ENCODE peak calls at places on chromosomes 5 and 9, in eight cellular contexts. C is osteoblast; R is left ventricle myocardium inferior; M is kidney epithelial cell; V is transverse colon; F is CD8-positive, alpha-beta T cell; Z is A549; N is heart right ventricle. B is an unnamed sample.

GRCh38 chr5:14191325-14191724 is 48.2 kb downstream of the TRIO start:
- DNase-seq in V (no peak), R (no peak), Z (no peak), F (no peak), N (no peak), C (no peak), M (no peak), B (no peak)

GRCh38 chr5:53194086-53194485 is 84.5 kb upstream of the MOCS2 start:
- DNase-seq in M (no peak), C (no peak), V (no peak), R (no peak), F (no peak), Z (no peak), N (no peak), B (no peak)

GRCh38 chr9:101605547-101605946 is 10.8 kb upstream of the PPP3R2 start:
- DNase-seq in R (no peak), N (no peak), V (no peak), Z (no peak), C (no peak), F (no peak), M (no peak), B (no peak)

GRCh38 chr9:22041792-22042191 is 32.7 kb upstream of the CDKN2B start:
- DNase-seq in Z (no peak), V (peak), C (no peak), F (no peak), N (no peak), R (no peak), M (no peak), B (no peak)

GRCh38 chr9:131869312-131869711 is 129.4 kb upstream of the RAPGEF1 start:
- DNase-seq in Z (no peak), V (no peak), N (no peak), C (no peak), R (no peak), M (no peak), F (no peak), B (no peak)

GRCh38 chr9:97940707-97941106 is 2.7 kb upstream of the HEMGN start:
- DNase-seq in F (no peak), V (no peak), R (no peak), M (no peak), C (no peak), N (no peak), Z (no peak), B (no peak)

GRCh38 chr5:172758077-172758835 is 12.7 kb downstream of the DUSP1 start:
- DNase-seq in V (no peak), F (no peak), N (no peak), R (no peak), C (peak), M (no peak), Z (peak), B (peak)

GRCh38 chr5:121006206-121006605 is 542.1 kb downstream of the PRR16 start:
- DNase-seq in N (no peak), R (no peak), V (no peak), M (no peak), C (no peak), Z (no peak), F (no peak), B (no peak)

GRCh38 chr5:155625897-155626543 is 612.5 kb downstream of the KIF4B start:
- DNase-seq in N (no peak), R (no peak), C (no peak), M (no peak), V (no peak), Z (no peak), F (no peak), B (no peak)

GRCh38 chr5:35309365-35310130 is 79.3 kb upstream of the PRLR start:
- DNase-seq in M (no peak), V (no peak), N (no peak), Z (no peak), C (no peak), F (no peak), R (no peak), B (no peak)

GRCh38 chr5:1540166-1540565 is 16.4 kb upstream of the LPCAT1 start:
- DNase-seq in V (no peak), N (no peak), F (peak), M (no peak), R (no peak), Z (no peak), C (no peak), B (no peak)

GRCh38 chr9:33750307-33750838 is 45.0 kb upstream of the PRSS3 start:
- DNase-seq in F (no peak), V (peak), R (no peak), C (peak), Z (peak), N (no peak), M (no peak), B (no peak)

GRCh38 chr5:174056064-174056842 is 10.7 kb downstream of the NSG2 start:
- DNase-seq in C (no peak), R (peak), Z (no peak), V (no peak), F (no peak), M (no peak), N (no peak), B (no peak)

GRCh38 chr5:43106290-43106638 is 14.4 kb upstream of the ZNF131 start:
- DNase-seq in M (no peak), N (no peak), Z (no peak), V (no peak), R (no peak), F (no peak), C (peak), B (no peak)

GRCh38 chr9:105690742-105691141 is 3.6 kb upstream of the TMEM38B start:
- DNase-seq in R (no peak), C (peak), F (no peak), Z (peak), V (no peak), N (no peak), M (no peak), B (no peak)

GRCh38 chr9:76687861-76688374 is 76.3 kb upstream of the PCA3 start:
- DNase-seq in Z (peak), N (no peak), F (no peak), V (no peak), M (peak), R (no peak), C (peak), B (peak)

GRCh38 chr9:137620581-137620980 is 1.8 kb downstream of the EHMT1 start:
- DNase-seq in Z (no peak), N (no peak), R (no peak), M (no peak), C (peak), V (no peak), F (no peak), B (no peak)

GRCh38 chr9:72843525-72844439 is 109.1 kb downstream of the ALDH1A1 start:
- DNase-seq in F (no peak), M (no peak), C (no peak), V (no peak), N (no peak), Z (peak), R (no peak), B (no peak)

GRCh38 chr9:101601904-101602765 is 7.4 kb upstream of the PPP3R2 start:
- DNase-seq in F (no peak), C (no peak), Z (peak), V (no peak), N (peak), R (no peak), M (peak), B (no peak)

GRCh38 chr9:84397151-84397728 is 56.7 kb upstream of the SLC28A3 start:
- DNase-seq in M (peak), N (peak), C (peak), Z (peak), V (peak), F (peak), R (peak), B (peak)

GRCh38 chr5:170848033-170848432 is 13.8 kb upstream of the RANBP17 start:
- DNase-seq in Z (no peak), C (no peak), R (no peak), M (no peak), V (no peak), F (no peak), N (no peak), B (no peak)

GRCh38 chr5:125043781-125044391 is 297.4 kb upstream of the ZNF608 start:
- DNase-seq in N (peak), R (peak), V (peak), F (no peak), C (no peak), M (peak), Z (peak), B (peak)

GRCh38 chr5:131262953-131263541 is 806 bp upstream of the CDC42SE2 start:
- DNase-seq in Z (no peak), N (no peak), C (no peak), M (no peak), V (no peak), R (no peak), F (no peak), B (no peak)

GRCh38 chr5:58545912-58546311 is 37.0 kb upstream of the RAB3C start:
- DNase-seq in N (no peak), R (no peak), Z (peak), V (no peak), M (no peak), F (no peak), C (no peak), B (no peak)

GRCh38 chr9:347667-348292 is 133.1 kb downstream of the DOCK8 start:
- DNase-seq in Z (peak), R (no peak), N (no peak), V (no peak), F (no peak), M (no peak), C (no peak), B (no peak)

GRCh38 chr5:122063836-122064235 is 14.2 kb downstream of the LOX start:
- DNase-seq in Z (no peak), C (no peak), V (no peak), N (no peak), F (no peak), M (no peak), R (no peak), B (no peak)

GRCh38 chr9:104604801-104605200 is 626 bp downstream of the OR13C2 start:
- DNase-seq in F (no peak), R (no peak), Z (no peak), C (no peak), N (no peak), M (no peak), V (no peak), B (no peak)

GRCh38 chr5:103428411-103428871 is 134.1 kb downstream of the NUDT12 start:
- DNase-seq in N (peak), V (no peak), F (no peak), Z (no peak), R (peak), M (no peak), C (peak), B (no peak)

GRCh38 chr5:17992296-17992695 is 358.0 kb downstream of the TAF11L14 start:
- DNase-seq in R (no peak), N (no peak), C (no peak), M (no peak), V (no peak), Z (no peak), F (no peak), B (no peak)

GRCh38 chr5:68347549-68347948 is 132.0 kb downstream of the PIK3R1 start:
- DNase-seq in N (no peak), V (no peak), Z (no peak), M (no peak), R (no peak), C (no peak), F (no peak), B (no peak)

DNA sequence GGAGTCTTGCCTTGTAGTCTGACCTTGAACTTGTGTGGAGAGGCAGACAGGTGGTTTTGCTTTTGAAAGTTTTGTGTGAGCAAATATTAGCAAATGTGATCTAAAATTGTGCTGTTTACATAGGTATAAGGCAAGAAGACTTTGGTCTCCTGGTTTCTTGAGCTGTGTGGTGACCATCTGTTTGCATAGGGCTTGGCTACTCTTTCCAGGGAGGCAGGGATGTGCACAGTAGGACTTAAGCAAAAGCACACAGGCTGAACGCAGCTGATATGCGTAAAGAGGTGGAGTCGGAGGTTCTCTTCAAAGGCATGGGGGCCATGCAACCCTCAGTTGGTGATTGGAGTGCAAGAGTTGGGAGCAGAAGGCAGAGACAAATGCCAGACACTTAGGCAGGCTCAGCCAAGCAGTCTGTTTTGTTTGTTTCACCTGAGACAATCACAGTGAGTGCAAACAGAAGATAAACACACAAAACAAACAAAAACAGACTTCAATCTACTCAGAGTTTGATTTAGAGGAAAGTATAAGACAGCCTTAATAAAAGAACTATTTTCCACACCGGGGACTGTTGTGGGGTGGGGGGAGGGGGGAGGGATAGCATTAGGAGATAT is 744.2 kb downstream of the MTRR start:
- DNase-seq in Z (no peak), R (no peak), V (no peak), F (no peak), M (no peak), N (no peak), C (no peak), B (no peak)
- H3K4me3 ChIP-seq in Z (no peak), R (no peak), V (no peak), F (no peak), M (no peak), N (no peak), C (no peak), B (no peak)

GRCh38 chr5:126338516-126339153 is 84.6 kb upstream of the GRAMD2B start:
- DNase-seq in Z (no peak), V (no peak), C (no peak), F (no peak), M (no peak), R (no peak), N (no peak), B (no peak)
- H3K4me3 ChIP-seq in Z (no peak), V (no peak), C (no peak), F (no peak), M (no peak), R (no peak), N (no peak), B (no peak)

GRCh38 chr9:16671591-16672137 is 198.8 kb downstream of the BNC2 start:
- DNase-seq in C (peak), R (no peak), F (no peak), M (peak), Z (no peak), V (no peak), N (no peak), B (peak)
- H3K4me3 ChIP-seq in C (no peak), R (no peak), F (no peak), M (no peak), Z (no peak), V (no peak), N (no peak), B (no peak)

DNA sequence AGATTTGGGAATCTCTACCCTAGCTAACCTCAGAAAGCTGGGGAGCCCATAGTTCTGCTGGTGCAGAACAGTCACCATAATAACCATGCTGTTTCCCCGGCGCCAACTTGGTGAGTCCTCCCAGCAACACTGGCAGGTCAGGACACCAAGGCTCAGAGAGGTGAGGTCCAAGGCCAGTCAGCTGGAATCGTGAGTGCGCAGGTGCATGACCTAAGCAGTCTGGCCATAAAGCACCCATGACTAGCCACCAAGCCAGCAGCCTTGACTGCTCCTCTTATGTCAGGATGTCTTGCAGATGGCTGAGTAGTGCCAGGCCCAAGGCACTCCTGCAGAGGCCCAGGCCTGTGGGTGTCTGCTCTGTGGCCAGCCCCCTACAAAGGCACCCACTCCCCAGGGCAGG is 2.6 kb downstream of the RNF44 start:
- DNase-seq in C (peak), F (peak), N (no peak), Z (peak), V (peak), M (no peak), R (no peak), B (no peak)
- H3K4me3 ChIP-seq in C (no peak), F (peak), N (peak), Z (peak), V (no peak), M (no peak), R (peak), B (no peak)

GRCh38 chr5:153352685-153353219 is 137.7 kb upstream of the GRIA1 start:
- DNase-seq in N (no peak), C (peak), M (no peak), V (no peak), F (no peak), Z (no peak), R (no peak), B (peak)
- H3K4me3 ChIP-seq in N (no peak), C (peak), M (no peak), V (no peak), F (peak), Z (no peak), R (peak), B (no peak)

GRCh38 chr9:93623736-93624135 is 47.4 kb downstream of the PHF2 start:
- DNase-seq in C (no peak), F (no peak), M (no peak), V (no peak), Z (no peak), R (no peak), N (no peak), B (no peak)

GRCh38 chr9:93625000-93625399 is 48.6 kb downstream of the PHF2 start:
- DNase-seq in F (no peak), M (no peak), V (no peak), R (no peak), Z (no peak), N (no peak), C (no peak), B (no peak)

GRCh38 chr9:93621922-93622321 is 45.5 kb downstream of the PHF2 start:
- DNase-seq in M (no peak), C (no peak), V (no peak), Z (no peak), N (no peak), F (no peak), R (no peak), B (no peak)

GRCh38 chr9:93622725-93623124 is 46.3 kb downstream of the PHF2 start:
- DNase-seq in F (no peak), R (no peak), Z (no peak), M (no peak), V (no peak), N (no peak), C (no peak), B (no peak)

GRCh38 chr9:93624431-93624834 is 48.0 kb downstream of the PHF2 start:
- DNase-seq in R (no peak), Z (no peak), C (no peak), V (no peak), M (no peak), F (no peak), N (no peak), B (no peak)
- H3K4me3 ChIP-seq in R (no peak), Z (no peak), C (no peak), V (no peak), M (no peak), F (no peak), N (no peak), B (no peak)

DNA sequence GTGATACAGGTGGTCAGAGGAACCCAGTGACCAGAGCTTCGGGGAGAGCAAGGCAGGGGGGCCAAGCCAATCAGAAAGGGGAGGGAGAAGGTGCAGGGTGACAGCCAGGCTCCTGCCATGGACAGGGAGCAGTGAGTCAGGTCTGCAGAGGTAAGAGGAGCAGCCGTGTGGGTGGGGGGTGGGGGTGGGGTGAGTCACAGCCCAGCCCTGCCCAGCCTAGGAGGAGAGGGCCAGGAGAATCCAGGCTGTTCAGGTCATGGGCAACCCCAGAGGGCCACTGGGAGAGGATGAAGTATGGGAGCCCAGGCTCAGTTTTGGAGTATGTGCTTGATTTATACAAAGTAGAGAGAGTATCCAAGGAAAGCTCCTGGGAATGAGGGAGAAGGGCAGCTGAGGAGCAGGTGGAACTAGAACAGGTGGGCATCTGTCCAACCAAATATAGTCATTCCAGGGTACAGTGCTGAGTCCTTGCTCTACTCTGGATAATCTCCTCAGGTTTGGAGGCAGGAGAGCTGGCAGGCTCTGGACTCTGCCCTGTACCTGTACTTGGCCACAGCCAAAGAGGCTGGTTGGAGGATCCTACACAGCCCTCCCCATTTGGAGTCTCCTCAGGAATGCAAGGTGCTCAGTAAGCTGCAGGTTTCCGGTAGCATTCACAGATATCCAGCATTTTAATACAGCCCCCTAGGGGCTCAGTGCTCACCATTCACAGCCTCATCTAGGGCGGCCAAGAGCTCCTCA is 1.6 kb downstream of the HBEGF start:
- DNase-seq in F (no peak), V (peak), C (peak), M (no peak), N (no peak), R (no peak), Z (no peak), B (no peak)
- H3K4me3 ChIP-seq in F (no peak), V (no peak), C (peak), M (peak), N (peak), R (peak), Z (peak), B (peak)